ENCODE peak calls at places on chromosome X, in eight cellular contexts. E is GM23248, B is sigmoid colon, X is SJSA1, D is HCT116, K is pancreas, V is heart left ventricle, R is uterus. Y is an unnamed sample. For H3K36me3, the result is how much of the 10 kb centered on the place peaks cover.

GRCh38 chrX:80513620-80514019 is 93.4 kb downstream of the TENT5D start:
- DNase-seq in E (no peak), B (no peak), X (no peak), D (no peak), K (no peak), V (no peak), R (no peak), Y (no peak)

GRCh38 chrX:49270249-49270921 is 792 bp downstream of the PPP1R3F start:
- DNase-seq in E (peak), B (no peak), X (no peak), D (no peak), K (peak), V (no peak), R (no peak), Y (no peak)

GRCh38 chrX:149570668-149571067 is 16.6 kb downstream of the MAGEA9B start:
- DNase-seq in E (peak), B (no peak), X (peak), D (no peak), K (no peak), V (no peak), R (no peak), Y (no peak)

GRCh38 chrX:104565791-104566687 is at the start of gene IL1RAPL2:
- DNase-seq in E (peak), B (no peak), X (peak), D (no peak), K (peak), V (peak), R (no peak), Y (no peak)

GRCh38 chrX:130672214-130672613 is 230.8 kb downstream of the ENOX2 start:
- DNase-seq in E (no peak), B (no peak), X (no peak), D (no peak), K (peak), V (no peak), R (no peak), Y (no peak)

GRCh38 chrX:2538016-2538415 is 37.2 kb upstream of the DHRSX start:
- DNase-seq in E (peak), B (no peak), X (no peak), D (no peak), K (no peak), V (peak), R (no peak), Y (no peak)

GRCh38 chrX:151871244-151871643 is 41.4 kb upstream of the MAGEA4 start:
- DNase-seq in E (peak), B (no peak), X (no peak), D (peak), K (no peak), V (no peak), R (no peak), Y (no peak)

GRCh38 chrX:133005038-133005437 is 46.6 kb upstream of the HS6ST2 start:
- DNase-seq in E (peak), B (no peak), X (peak), D (no peak), K (no peak), V (no peak), R (no peak), Y (no peak)

GRCh38 chrX:48918644-48919340 is at the start of gene PIM2:
- DNase-seq in E (peak), B (peak), X (peak), D (peak), K (peak), V (peak), R (peak), Y (peak)

GRCh38 chrX:108245462-108245861 is 153.9 kb downstream of the ATG4A start:
- DNase-seq in E (no peak), B (no peak), X (no peak), D (no peak), K (no peak), V (no peak), R (no peak), Y (no peak)

GRCh38 chrX:13747836-13748235 is 13.3 kb downstream of the OFD1 start:
- DNase-seq in E (peak), B (no peak), X (peak), D (peak), K (no peak), V (no peak), R (peak), Y (peak)

GRCh38 chrX:44105228-44105913 is 132.2 kb upstream of the NDP start:
- DNase-seq in E (no peak), B (no peak), X (no peak), D (no peak), K (no peak), V (no peak), R (no peak), Y (no peak)

GRCh38 chrX:7314425-7314824 is 166.5 kb upstream of the PUDP start:
- DNase-seq in E (no peak), B (no peak), X (no peak), D (no peak), K (no peak), V (no peak), R (no peak), Y (no peak)

GRCh38 chrX:37955273-37955672 is 51.1 kb upstream of the SYTL5 start:
- DNase-seq in E (no peak), B (no peak), X (no peak), D (no peak), K (no peak), V (no peak), R (no peak), Y (no peak)

GRCh38 chrX:107731831-107732502 is 43.6 kb downstream of the TSC22D3 start:
- DNase-seq in E (peak), B (peak), X (peak), D (peak), K (peak), V (peak), R (peak), Y (no peak)

GRCh38 chrX:148361641-148362040 is 138.8 kb upstream of the AFF2 start:
- DNase-seq in E (no peak), B (no peak), X (no peak), D (no peak), K (no peak), V (no peak), R (no peak), Y (no peak)

GRCh38 chrX:46759645-46759974 is 692 bp upstream of the SLC9A7 start:
- DNase-seq in E (peak), B (no peak), X (no peak), D (no peak), K (no peak), V (no peak), R (no peak), Y (no peak)

GRCh38 chrX:138745215-138745614 is 33.7 kb upstream of the FGF13 start:
- DNase-seq in E (peak), B (no peak), X (peak), D (no peak), K (no peak), V (no peak), R (peak), Y (peak)

GRCh38 chrX:119234931-119235555 is 1.0 kb upstream of the PGRMC1 start:
- DNase-seq in E (peak), B (no peak), X (no peak), D (no peak), K (no peak), V (no peak), R (peak), Y (no peak)

GRCh38 chrX:134431894-134432293 is 28.1 kb upstream of the HPRT1 start:
- DNase-seq in E (peak), B (no peak), X (peak), D (no peak), K (no peak), V (no peak), R (no peak), Y (no peak)

GRCh38 chrX:130716822-130717405 is 186.1 kb downstream of the ENOX2 start:
- DNase-seq in E (peak), B (no peak), X (no peak), D (no peak), K (no peak), V (no peak), R (no peak), Y (no peak)

GRCh38 chrX:103540145-103540544 is 20.9 kb upstream of the RAB40A start:
- DNase-seq in E (peak), B (no peak), X (no peak), D (no peak), K (no peak), V (no peak), R (no peak), Y (no peak)

GRCh38 chrX:37646254-37646653 is 39.3 kb upstream of the XK start:
- DNase-seq in E (no peak), B (no peak), X (no peak), D (no peak), K (no peak), V (no peak), R (no peak), Y (no peak)

GRCh38 chrX:129785160-129785947 is 5.6 kb downstream of the SASH3 start:
- DNase-seq in E (no peak), B (peak), X (no peak), D (no peak), K (no peak), V (no peak), R (no peak), Y (no peak)

GRCh38 chrX:118392726-118393125 is 46.8 kb downstream of the WDR44 start:
- DNase-seq in E (peak), B (no peak), X (no peak), D (no peak), K (no peak), V (no peak), R (no peak), Y (no peak)

GRCh38 chrX:150680974-150681373 is 12.2 kb upstream of the MTMR1 start:
- DNase-seq in E (peak), B (no peak), X (no peak), D (peak), K (no peak), V (no peak), R (no peak), Y (no peak)

GRCh38 chrX:72381439-72382198 is 75.9 kb upstream of the CITED1 start:
- DNase-seq in E (no peak), B (no peak), X (no peak), D (no peak), K (no peak), V (no peak), R (no peak), Y (no peak)

GRCh38 chrX:79361192-79361870 is 5.8 kb downstream of the ITM2A start:
- DNase-seq in E (no peak), B (no peak), X (no peak), D (no peak), K (no peak), V (no peak), R (no peak), Y (peak)

GRCh38 chrX:2933125-2933900 is 4.2 kb upstream of the ARSD start:
- DNase-seq in E (no peak), B (no peak), X (no peak), D (no peak), K (peak), V (no peak), R (no peak), Y (no peak)

GRCh38 chrX:78116365-78116764 is 12.3 kb downstream of the PGK1 start:
- DNase-seq in E (no peak), B (no peak), X (no peak), D (no peak), K (no peak), V (no peak), R (no peak), Y (no peak)
- H3K36me3 ChIP-seq in E (half or more), B (half or more), X (half or more), D (under half), K (under half), V (half or more), R (under half), Y (under half)

DNA sequence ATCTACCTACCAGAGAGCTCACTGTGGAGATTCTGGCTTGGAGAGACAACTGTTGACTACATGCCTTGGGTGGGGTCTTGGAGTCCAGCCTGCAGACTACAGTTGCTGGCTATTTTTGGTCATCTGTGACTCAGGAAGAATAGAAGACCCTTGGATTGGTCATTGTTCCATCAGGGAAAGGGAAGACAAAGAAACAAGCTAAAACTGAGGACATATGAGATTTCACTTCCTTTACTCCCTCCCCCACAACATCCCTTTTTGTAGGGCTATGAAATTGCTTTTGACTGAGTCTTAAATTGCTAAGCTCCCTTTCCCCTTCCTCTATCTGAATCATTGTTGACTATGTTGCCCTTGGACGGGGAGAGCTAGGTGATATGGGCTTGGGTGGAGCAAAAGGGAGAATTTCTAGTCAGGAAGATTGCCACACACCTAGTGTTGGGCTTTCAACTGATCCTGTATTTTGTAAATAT is 11.7 kb downstream of the MSN start:
- DNase-seq in E (peak), B (no peak), X (peak), D (no peak), K (no peak), V (no peak), R (no peak), Y (no peak)
- H3K27ac ChIP-seq in E (peak), B (peak), X (peak), D (no peak), K (peak), V (peak), R (peak), Y (peak)

GRCh38 chrX:21973321-21974010 is 33.0 kb downstream of the SMS start:
- DNase-seq in E (peak), B (no peak), X (no peak), D (no peak), K (no peak), V (no peak), R (no peak), Y (no peak)

GRCh38 chrX:21975242-21975641 is 34.7 kb downstream of the SMS start:
- DNase-seq in E (no peak), B (no peak), X (no peak), D (no peak), K (no peak), V (no peak), R (no peak), Y (no peak)

GRCh38 chrX:21974011-21974385 is 33.5 kb downstream of the SMS start:
- DNase-seq in E (no peak), B (no peak), X (no peak), D (no peak), K (no peak), V (no peak), R (no peak), Y (peak)

GRCh38 chrX:21978346-21978745 is 37.8 kb downstream of the SMS start:
- DNase-seq in E (no peak), B (no peak), X (no peak), D (no peak), K (no peak), V (no peak), R (no peak), Y (no peak)

GRCh38 chrX:21975827-21976226 is 35.3 kb downstream of the SMS start:
- DNase-seq in E (peak), B (no peak), X (peak), D (no peak), K (no peak), V (no peak), R (no peak), Y (no peak)
- H3K36me3 ChIP-seq in E (under half), B (under half), X (half or more), D (under half), K (under half), V (under half), R (under half), Y (under half)

DNA sequence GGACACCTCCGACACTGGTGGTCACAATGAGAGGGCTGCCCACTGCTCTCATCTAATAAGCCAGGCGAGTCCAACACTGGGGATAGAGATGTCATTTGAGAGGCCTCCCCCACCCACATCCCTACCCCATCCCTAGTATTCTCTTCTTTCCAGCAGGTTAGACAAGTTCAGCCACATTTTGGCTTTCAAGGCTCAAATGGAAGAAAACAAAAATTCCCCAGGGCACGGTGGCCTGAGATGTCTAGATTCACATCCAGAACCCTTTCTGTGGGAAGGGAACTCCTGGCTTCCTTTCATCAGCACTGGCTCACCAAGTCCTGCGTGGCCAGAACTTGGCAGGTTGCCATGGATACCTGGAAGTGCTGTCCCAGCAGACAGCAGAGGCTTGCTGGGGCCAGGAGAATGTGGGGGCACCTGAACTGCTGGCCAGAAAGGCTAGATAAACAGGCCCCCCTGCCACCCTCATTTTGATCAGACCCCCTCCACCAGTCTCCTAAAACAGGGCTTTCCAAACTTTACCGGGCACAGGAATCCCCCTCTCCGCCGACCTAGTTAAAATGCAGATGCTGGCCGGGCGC is 1.3 kb upstream of the NYX start:
- DNase-seq in E (no peak), B (no peak), X (no peak), D (no peak), K (peak), V (no peak), R (no peak), Y (no peak)
- H3K27ac ChIP-seq in E (no peak), B (no peak), X (no peak), D (no peak), K (no peak), V (no peak), R (no peak), Y (no peak)

GRCh38 chrX:78106651-78106986 is 2.6 kb downstream of the PGK1 start:
- DNase-seq in E (no peak), B (no peak), X (no peak), D (no peak), K (no peak), V (no peak), R (no peak), Y (no peak)

GRCh38 chrX:78105944-78106650 is 2.0 kb downstream of the PGK1 start:
- DNase-seq in E (peak), B (no peak), X (no peak), D (no peak), K (no peak), V (no peak), R (no peak), Y (peak)

GRCh38 chrX:78109458-78109857 is 5.4 kb downstream of the PGK1 start:
- DNase-seq in E (no peak), B (no peak), X (no peak), D (no peak), K (no peak), V (no peak), R (no peak), Y (no peak)

GRCh38 chrX:78111140-78111931 is 7.3 kb downstream of the PGK1 start:
- DNase-seq in E (no peak), B (no peak), X (no peak), D (no peak), K (no peak), V (no peak), R (no peak), Y (no peak)
- H3K36me3 ChIP-seq in E (under half), B (half or more), X (half or more), D (under half), K (under half), V (half or more), R (under half), Y (under half)

GRCh38 chrX:1516596-1517104 is 20.3 kb downstream of the P2RY8 start:
- DNase-seq in E (no peak), B (no peak), X (no peak), D (no peak), K (no peak), V (no peak), R (no peak), Y (no peak)
- H3K27ac ChIP-seq in E (no peak), B (no peak), X (no peak), D (no peak), K (no peak), V (no peak), R (no peak), Y (no peak)

GRCh38 chrX:45750639-45751038 is 550.0 kb upstream of the DIPK2B start:
- DNase-seq in E (peak), B (peak), X (no peak), D (no peak), K (no peak), V (peak), R (no peak), Y (no peak)
- H3K36me3 ChIP-seq in E (half or more), B (under half), X (half or more), D (under half), K (under half), V (under half), R (under half), Y (under half)

DNA sequence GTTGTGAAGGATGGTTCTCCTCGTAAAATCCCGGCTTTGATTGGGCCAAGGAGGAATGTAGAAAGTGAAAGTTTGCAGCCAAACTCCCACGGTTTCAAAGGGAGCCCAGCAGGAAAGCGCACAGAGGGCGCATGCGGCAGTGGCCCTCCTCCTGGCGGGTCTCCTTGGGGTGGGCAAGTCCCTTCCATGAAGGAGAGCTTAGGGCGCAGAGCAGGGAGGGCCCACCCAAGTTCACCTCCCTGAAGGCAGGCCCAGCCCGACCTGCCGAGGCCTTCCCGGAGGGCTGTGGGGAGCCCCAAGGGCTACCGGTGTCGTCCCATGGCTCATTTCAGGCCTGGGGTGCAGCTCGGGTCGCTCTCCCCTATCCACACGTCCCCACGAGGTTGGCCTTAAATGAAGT is 2.0 kb downstream of the PDZD4 start:
- DNase-seq in E (no peak), B (peak), X (no peak), D (no peak), K (peak), V (no peak), R (no peak), Y (no peak)
- H3K27ac ChIP-seq in E (no peak), B (peak), X (no peak), D (no peak), K (no peak), V (no peak), R (peak), Y (no peak)

DNA sequence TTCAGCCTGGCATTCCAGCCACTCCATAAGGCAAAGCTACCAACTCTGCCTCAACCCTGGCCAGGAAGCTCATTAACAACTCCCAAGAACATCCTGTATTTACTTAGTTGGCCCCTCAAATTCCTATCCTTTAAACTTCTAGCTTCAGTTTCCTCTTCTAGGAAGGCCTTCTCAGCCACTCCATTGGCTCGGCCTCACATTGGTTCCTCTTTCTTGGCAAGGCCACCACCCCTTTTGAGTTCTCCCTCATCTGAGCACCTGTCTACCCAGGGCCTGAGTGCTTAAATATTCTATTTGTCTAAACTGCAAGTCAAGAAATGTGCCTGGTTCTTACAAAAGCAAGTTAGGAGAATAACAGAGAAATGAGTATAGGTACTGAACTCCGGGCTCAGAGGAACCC is 10.0 kb downstream of the SMC1A start:
- DNase-seq in E (no peak), B (no peak), X (no peak), D (no peak), K (no peak), V (no peak), R (no peak), Y (no peak)
- H3K36me3 ChIP-seq in E (under half), B (half or more), X (under half), D (under half), K (under half), V (half or more), R (under half), Y (under half)

Y was measured in naive thymus-derived CD4-positive, alpha-beta T cell.